ENCODE peak calls at places on chromosomes 7 and 10, in seven cellular contexts. D is hippocampal formation; T is right cardiac atrium; S is AG08395; Y is stimulated activated CD8-positive, alpha-beta memory T cell treated with anti-CD3 and anti-CD28 coated beads, Interleukin-4, amount 100 ng/mL, for 24 hours; F is HAP-1; Z is HTR-8/SVneo. P is an unnamed sample.

GRCh38 chr10:120327671-120328070 is 129.4 kb upstream of the PLPP4 start:
- DNase-seq in D (no peak), T (no peak), S (no peak), Y (no peak), F (no peak), Z (no peak), P (no peak)

GRCh38 chr10:14611971-14612693 is 162.6 kb downstream of the FAM107B start:
- DNase-seq in D (no peak), T (no peak), S (no peak), Y (no peak), F (no peak), Z (no peak), P (no peak)

GRCh38 chr10:63537511-63537910 is 16.3 kb downstream of the REEP3 start:
- DNase-seq in D (no peak), T (no peak), S (no peak), Y (no peak), F (no peak), Z (no peak), P (no peak)

GRCh38 chr7:35446091-35446490 is 192.2 kb upstream of the TBX20 start:
- DNase-seq in D (no peak), T (no peak), S (no peak), Y (no peak), F (no peak), Z (no peak), P (no peak)

GRCh38 chr7:92808006-92808405 is 28.4 kb downstream of the CDK6 start:
- DNase-seq in D (no peak), T (no peak), S (no peak), Y (no peak), F (no peak), Z (no peak), P (no peak)

GRCh38 chr10:117792214-117792613 is 249.7 kb downstream of the EMX2 start:
- DNase-seq in D (no peak), T (no peak), S (no peak), Y (no peak), F (no peak), Z (no peak), P (no peak)

GRCh38 chr10:30233186-30233958 is 115.7 kb downstream of the MTPAP start:
- DNase-seq in D (no peak), T (no peak), S (no peak), Y (no peak), F (no peak), Z (no peak), P (no peak)

GRCh38 chr10:17113889-17114288 is 15.7 kb downstream of the CUBN start:
- DNase-seq in D (peak), T (peak), S (peak), Y (no peak), F (no peak), Z (no peak), P (no peak)

GRCh38 chr7:22726849-22727792 is at the start of gene IL6:
- DNase-seq in D (peak), T (peak), S (peak), Y (peak), F (peak), Z (peak), P (peak)

GRCh38 chr10:121154846-121155245 is 303.7 kb downstream of the WDR11 start:
- DNase-seq in D (peak), T (no peak), S (no peak), Y (no peak), F (peak), Z (no peak), P (no peak)

GRCh38 chr7:80145780-80146422 is 11.3 kb downstream of the GNAI1 start:
- DNase-seq in D (no peak), T (no peak), S (no peak), Y (no peak), F (no peak), Z (no peak), P (peak)

GRCh38 chr7:84714765-84715164 is 472.1 kb downstream of the SEMA3D start:
- DNase-seq in D (no peak), T (no peak), S (no peak), Y (no peak), F (no peak), Z (no peak), P (no peak)

GRCh38 chr7:84258628-84259027 is 64.0 kb upstream of the SEMA3A start:
- DNase-seq in D (no peak), T (no peak), S (peak), Y (no peak), F (no peak), Z (no peak), P (no peak)

GRCh38 chr10:119595134-119595714 is 1.5 kb downstream of the TIAL1 start:
- DNase-seq in D (no peak), T (no peak), S (peak), Y (no peak), F (no peak), Z (no peak), P (peak)

P was measured in hepatic stellate cell.